ENCODE peak calls at places on chromosomes 12 and 14, in nine cellular contexts. B is uterus, F is cardiac fibroblast, T is Caco-2, Q is hepatocyte, W is left lung, C is GM12864, H is pancreas, U is HCT116. V is an unnamed sample.

GRCh38 chr12:54273981-54274380 is 5.9 kb downstream of the CBX5 start:
- DNase-seq in B (no peak), F (no peak), T (no peak), Q (no peak), W (no peak), C (no peak), H (no peak), U (no peak), V (no peak)

GRCh38 chr12:122355702-122356101 is 66.8 kb downstream of the CLIP1 start:
- DNase-seq in B (no peak), F (no peak), T (no peak), Q (no peak), W (no peak), C (no peak), H (no peak), U (no peak), V (no peak)

GRCh38 chr12:106288510-106289195 is 13.9 kb upstream of the TCP11L2 start:
- DNase-seq in B (no peak), F (peak), T (peak), Q (peak), W (no peak), C (no peak), H (no peak), U (peak), V (peak)

GRCh38 chr12:128995619-128996018 is 142.3 kb downstream of the GLT1D1 start:
- DNase-seq in B (no peak), F (no peak), T (no peak), Q (no peak), W (no peak), C (no peak), H (no peak), U (no peak), V (no peak)

GRCh38 chr12:81888341-81888740 is 129.2 kb upstream of the PPFIA2 start:
- DNase-seq in B (no peak), F (no peak), T (no peak), Q (no peak), W (no peak), C (no peak), H (no peak), U (no peak), V (no peak)

GRCh38 chr12:26192142-26192541 is 3.2 kb upstream of the SSPN start:
- DNase-seq in B (no peak), F (no peak), T (no peak), Q (no peak), W (no peak), C (no peak), H (no peak), U (no peak), V (no peak)

GRCh38 chr12:30794020-30794419 is 39.3 kb upstream of the CAPRIN2 start:
- DNase-seq in B (no peak), F (peak), T (no peak), Q (no peak), W (no peak), C (no peak), H (no peak), U (no peak), V (no peak)

GRCh38 chr12:29113101-29113500 is 36.0 kb upstream of the FAR2 start:
- DNase-seq in B (no peak), F (no peak), T (no peak), Q (no peak), W (no peak), C (no peak), H (no peak), U (peak), V (peak)

GRCh38 chr12:12439636-12440035 is 82.8 kb downstream of the BORCS5 start:
- DNase-seq in B (no peak), F (peak), T (peak), Q (peak), W (no peak), C (no peak), H (no peak), U (no peak), V (no peak)

GRCh38 chr14:104138891-104139459 is 588 bp downstream of the KIF26A start:
- DNase-seq in B (no peak), F (peak), T (no peak), Q (no peak), W (peak), C (no peak), H (peak), U (no peak), V (peak)

GRCh38 chr12:107402041-107403022 is 283.3 kb upstream of the PWP1 start:
- DNase-seq in B (no peak), F (peak), T (peak), Q (peak), W (no peak), C (peak), H (peak), U (peak), V (peak)

GRCh38 chr14:94117856-94118255 is 7.3 kb downstream of the IFI27 start:
- DNase-seq in B (no peak), F (no peak), T (no peak), Q (no peak), W (no peak), C (no peak), H (peak), U (no peak), V (no peak)

GRCh38 chr12:116423053-116423452 is 136.1 kb upstream of the MAP1LC3B2 start:
- DNase-seq in B (peak), F (peak), T (no peak), Q (peak), W (no peak), C (no peak), H (no peak), U (no peak), V (peak)

GRCh38 chr12:71958993-71959588 is 20.4 kb downstream of the TPH2 start:
- DNase-seq in B (no peak), F (peak), T (no peak), Q (no peak), W (no peak), C (no peak), H (no peak), U (no peak), V (peak)

GRCh38 chr14:99122521-99123125 is 149.4 kb downstream of the BCL11B start:
- DNase-seq in B (no peak), F (no peak), T (no peak), Q (no peak), W (no peak), C (no peak), H (no peak), U (no peak), V (no peak)

GRCh38 chr14:72903707-72904106 is 9.8 kb upstream of the DPF3 start:
- DNase-seq in B (no peak), F (no peak), T (no peak), Q (no peak), W (no peak), C (no peak), H (no peak), U (no peak), V (no peak)

GRCh38 chr12:26823391-26823790 is 9.6 kb downstream of the ITPR2 start:
- DNase-seq in B (no peak), F (peak), T (no peak), Q (no peak), W (no peak), C (no peak), H (no peak), U (no peak), V (peak)

GRCh38 chr12:10540776-10541205 is 35.1 kb downstream of the EIF2S3B start:
- DNase-seq in B (no peak), F (peak), T (no peak), Q (no peak), W (no peak), C (no peak), H (no peak), U (no peak), V (peak)

GRCh38 chr12:40240779-40241178 is 16.0 kb downstream of the LRRK2 start:
- DNase-seq in B (no peak), F (no peak), T (no peak), Q (no peak), W (no peak), C (no peak), H (no peak), U (no peak), V (no peak)

GRCh38 chr12:109878749-109879148 is 1.6 kb downstream of the GLTP start:
- DNase-seq in B (no peak), F (no peak), T (no peak), Q (no peak), W (no peak), C (no peak), H (no peak), U (no peak), V (no peak)

DNA sequence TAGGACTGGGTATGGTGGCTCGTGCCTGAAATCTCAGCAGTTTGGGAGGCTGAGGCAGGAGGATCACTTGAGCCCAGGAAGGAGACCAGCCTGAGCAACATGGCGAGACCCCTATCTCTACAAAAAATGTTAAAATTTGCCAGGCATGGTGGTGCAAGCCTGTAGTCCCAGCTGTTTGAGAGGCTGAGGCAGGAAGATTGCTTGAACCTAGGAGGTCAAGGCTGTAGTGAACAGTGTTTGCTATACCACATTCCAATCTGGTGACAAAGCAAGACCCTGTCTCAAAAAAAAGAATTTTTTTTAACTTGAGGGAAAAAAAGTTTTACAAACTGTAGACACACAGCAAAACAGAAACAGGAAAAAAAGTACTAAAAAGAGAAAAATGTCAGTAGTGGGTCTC is 2.3 kb upstream of the MAP3K9 start:
- DNase-seq in B (no peak), F (no peak), T (peak), Q (no peak), W (no peak), C (no peak), H (no peak), U (no peak), V (no peak)
- TF ChIP-seq CTCF in B (no peak), F (no peak), T (no peak), Q (no peak), W (no peak), C (no peak), H (no peak), U (no peak), V (no peak)

GRCh38 chr12:2877047-2877958 is at the start of the genes FOXM1 and RHNO1:
- DNase-seq in B (peak), F (peak), T (peak), Q (peak), W (peak), C (peak), H (peak), U (peak), V (peak)
- TF ChIP-seq CTCF in B (peak), F (no peak), T (peak), Q (peak), W (no peak), C (no peak), H (no peak), U (no peak), V (no peak)

GRCh38 chr14:80049055-80049454 is 162.2 kb downstream of the DIO2 start:
- DNase-seq in B (no peak), F (no peak), T (no peak), Q (no peak), W (no peak), C (no peak), H (no peak), U (no peak), V (no peak)
- TF ChIP-seq CTCF in B (no peak), F (no peak), T (no peak), Q (no peak), W (no peak), C (no peak), H (no peak), U (no peak), V (no peak)

GRCh38 chr14:77615231-77616132 is 955 bp downstream of the SPTLC2 start:
- DNase-seq in B (no peak), F (peak), T (peak), Q (peak), W (no peak), C (no peak), H (no peak), U (no peak), V (peak)

GRCh38 chr14:77618381-77618780 is 1.9 kb upstream of the SPTLC2 start:
- DNase-seq in B (no peak), F (no peak), T (no peak), Q (no peak), W (no peak), C (no peak), H (no peak), U (no peak), V (no peak)

GRCh38 chr14:77616133-77616453 is 344 bp downstream of the SPTLC2 start:
- DNase-seq in B (no peak), F (no peak), T (no peak), Q (no peak), W (peak), C (no peak), H (no peak), U (no peak), V (no peak)

GRCh38 chr14:77613207-77613606 is 3.2 kb downstream of the SPTLC2 start:
- DNase-seq in B (no peak), F (no peak), T (no peak), Q (no peak), W (no peak), C (no peak), H (no peak), U (no peak), V (no peak)

GRCh38 chr14:77616454-77617229 is at the start of gene SPTLC2:
- DNase-seq in B (peak), F (peak), T (peak), Q (peak), W (peak), C (peak), H (peak), U (peak), V (peak)
- TF ChIP-seq CTCF in B (no peak), F (no peak), T (peak), Q (no peak), W (no peak), C (peak), H (no peak), U (peak), V (no peak)

DNA sequence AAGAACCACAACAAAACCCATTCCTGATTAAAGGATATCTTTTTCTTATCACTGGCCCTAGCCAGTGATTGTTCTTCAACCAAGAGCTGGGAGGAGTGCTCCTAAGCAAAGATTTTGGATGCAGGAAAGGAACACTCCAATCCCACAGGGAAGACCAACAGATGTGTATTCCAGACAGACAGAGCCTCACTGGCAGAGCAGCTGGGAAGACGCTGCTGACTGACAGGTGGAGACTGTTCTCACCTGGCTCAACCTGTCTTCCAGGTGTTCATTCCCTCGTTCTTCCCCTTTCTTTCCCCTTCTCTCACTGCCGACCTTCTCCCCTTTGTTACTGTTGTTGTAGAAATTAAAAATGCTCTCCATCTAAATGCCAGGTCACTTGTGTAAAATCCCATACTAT is 89.7 kb upstream of the CCDC198 start:
- DNase-seq in B (no peak), F (no peak), T (no peak), Q (no peak), W (no peak), C (no peak), H (no peak), U (no peak), V (no peak)
- TF ChIP-seq CTCF in B (no peak), F (no peak), T (no peak), Q (no peak), W (no peak), C (no peak), H (no peak), U (no peak), V (no peak)

GRCh38 chr14:101196795-101197590 is 293.5 kb upstream of the RTL1 start:
- DNase-seq in B (peak), F (no peak), T (no peak), Q (no peak), W (peak), C (no peak), H (peak), U (no peak), V (no peak)
- TF ChIP-seq CTCF in B (no peak), F (no peak), T (no peak), Q (no peak), W (no peak), C (no peak), H (no peak), U (no peak), V (no peak)

DNA sequence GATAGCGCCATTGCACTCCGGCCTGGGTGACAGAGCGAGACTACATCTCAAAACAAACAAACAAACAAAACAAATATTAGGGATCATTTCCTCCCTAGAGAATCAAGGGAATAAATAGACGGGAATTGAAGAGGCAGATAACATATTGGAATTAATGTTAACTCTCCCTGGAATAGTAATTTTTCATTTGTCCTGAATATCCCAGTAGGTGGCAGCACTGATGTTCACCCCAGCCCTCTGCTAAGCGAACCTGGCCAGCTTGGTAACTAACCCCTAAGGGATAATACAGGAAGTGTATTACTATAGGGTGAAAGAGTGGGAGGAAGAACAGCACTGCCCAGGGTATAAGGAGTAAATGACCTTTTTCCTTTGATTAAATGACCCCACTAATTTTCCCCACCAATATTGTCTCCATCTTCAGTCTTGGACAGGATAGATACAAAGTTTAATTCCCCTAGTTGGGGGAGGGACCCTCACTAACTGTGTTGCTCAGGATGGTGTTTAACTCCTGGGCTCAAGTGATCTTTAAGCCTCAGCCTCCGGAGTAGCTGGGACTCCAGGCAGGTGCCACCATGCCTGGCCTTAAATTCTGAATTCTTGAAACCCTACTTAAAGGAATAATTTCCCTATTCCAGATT is 40.5 kb downstream of the SLC2A14 start:
- DNase-seq in B (no peak), F (peak), T (peak), Q (peak), W (peak), C (peak), H (no peak), U (peak), V (peak)
- TF ChIP-seq CTCF in B (peak), F (peak), T (peak), Q (peak), W (peak), C (peak), H (peak), U (peak), V (peak)

GRCh38 chr12:65106948-65107347 is 14.2 kb downstream of the WIF1 start:
- DNase-seq in B (no peak), F (peak), T (no peak), Q (no peak), W (no peak), C (no peak), H (no peak), U (no peak), V (peak)
- TF ChIP-seq CTCF in B (no peak), F (peak), T (peak), Q (peak), W (peak), C (peak), H (peak), U (peak), V (peak)

GRCh38 chr14:103091883-103092222 is 2.7 kb upstream of the EXOC3L4 start:
- DNase-seq in B (no peak), F (no peak), T (no peak), Q (no peak), W (no peak), C (no peak), H (no peak), U (no peak), V (no peak)
- TF ChIP-seq CTCF in B (no peak), F (no peak), T (no peak), Q (no peak), W (no peak), C (peak), H (no peak), U (no peak), V (peak)